ENCODE peak calls at places on chromosomes 1 and 21, in six cellular contexts. H, Z, P, L, D and E are unnamed samples.

GRCh38 chr21:46078984-46079356 is 18.9 kb upstream of the COL6A2 start:
- DNase-seq in L (no peak), H (no peak), D (no peak), Z (no peak), P (no peak), E (no peak)

GRCh38 chr1:30476476-30476875 is 246.9 kb downstream of the MATN1 start:
- DNase-seq in D (no peak), P (no peak), L (no peak), H (no peak), Z (no peak), E (no peak)

GRCh38 chr1:209057901-209058300 is 525.6 kb upstream of the CAMK1G start:
- DNase-seq in Z (no peak), P (no peak), H (no peak), D (no peak), L (no peak), E (no peak)

GRCh38 chr1:71228236-71228635 is 147.4 kb upstream of the ZRANB2 start:
- DNase-seq in H (no peak), L (no peak), Z (no peak), D (no peak), P (no peak), E (no peak)

GRCh38 chr1:151386002-151386401 is 13.4 kb upstream of the PSMB4 start:
- DNase-seq in P (no peak), D (no peak), Z (no peak), L (no peak), H (no peak), E (no peak)

GRCh38 chr1:59635057-59635456 is 179.7 kb upstream of the HOOK1 start:
- DNase-seq in P (no peak), H (no peak), D (no peak), L (no peak), Z (peak), E (no peak)

GRCh38 chr1:89873757-89874156 is 52.9 kb downstream of the LRRC8D start:
- DNase-seq in D (no peak), Z (peak), L (no peak), H (peak), P (no peak), E (no peak)

GRCh38 chr1:87329051-87329755 is 523 bp downstream of the LMO4 start:
- DNase-seq in L (no peak), H (no peak), P (peak), D (peak), Z (peak), E (peak)

GRCh38 chr1:32883973-32884372 is 2.3 kb upstream of the HPCA start:
- DNase-seq in Z (no peak), H (no peak), P (no peak), L (no peak), D (no peak), E (no peak)

GRCh38 chr1:230142608-230143209 is 75.7 kb downstream of the GALNT2 start:
- DNase-seq in Z (no peak), D (no peak), L (no peak), P (no peak), H (no peak), E (no peak)

GRCh38 chr1:19825298-19825697 is 10.2 kb upstream of the RNF186 start:
- DNase-seq in Z (no peak), P (no peak), L (no peak), H (no peak), D (peak), E (no peak)

GRCh38 chr21:32412162-32412997 is at the start of gene EVA1C:
- DNase-seq in Z (peak), L (no peak), H (peak), P (no peak), D (no peak), E (peak)

GRCh38 chr1:77040817-77041216 is 173.5 kb downstream of the ST6GALNAC5 start:
- DNase-seq in Z (no peak), D (no peak), P (no peak), L (no peak), H (no peak), E (no peak)

GRCh38 chr1:171877711-171878110 is 36.4 kb downstream of the DNM3 start:
- DNase-seq in L (no peak), Z (no peak), H (no peak), D (no peak), P (no peak), E (no peak)

GRCh38 chr1:113545210-113545609 is 154.9 kb downstream of the MAGI3 start:
- DNase-seq in D (no peak), P (no peak), L (no peak), Z (no peak), H (no peak), E (no peak)

GRCh38 chr1:27070390-27071048 is 57.9 kb upstream of the TENT5B start:
- DNase-seq in Z (no peak), P (peak), L (no peak), H (no peak), D (no peak), E (no peak)

GRCh38 chr1:203638914-203639313 is 12.3 kb downstream of the ATP2B4 start:
- DNase-seq in Z (no peak), D (no peak), H (no peak), P (peak), L (no peak), E (no peak)

GRCh38 chr1:153680120-153680403 is 1.6 kb downstream of the NPR1 start:
- DNase-seq in L (no peak), D (no peak), Z (no peak), H (no peak), P (no peak), E (no peak)

GRCh38 chr1:184419734-184420161 is 32.9 kb downstream of the C1orf21 start:
- DNase-seq in H (peak), Z (peak), D (no peak), L (no peak), P (no peak), E (no peak)

GRCh38 chr1:44947774-44948311 is 38.6 kb downstream of the EIF2B3 start:
- DNase-seq in H (no peak), L (no peak), P (no peak), D (peak), Z (no peak), E (no peak)

GRCh38 chr1:25031966-25032667 is 102.0 kb upstream of the RUNX3 start:
- DNase-seq in H (peak), P (no peak), L (peak), D (no peak), Z (peak), E (no peak)

GRCh38 chr21:44801468-44802395 is at the start of gene UBE2G2:
- DNase-seq in L (no peak), Z (peak), D (peak), P (peak), H (peak), E (peak)

GRCh38 chr1:20279507-20279906 is 11.2 kb upstream of the VWA5B1 start:
- DNase-seq in H (peak), L (no peak), D (no peak), P (no peak), Z (peak), E (no peak)

GRCh38 chr1:202671388-202671787 is 38.9 kb downstream of the SYT2 start:
- DNase-seq in P (no peak), Z (no peak), D (no peak), H (no peak), L (no peak), E (no peak)

GRCh38 chr1:220879509-220880366 is 495 bp downstream of the HLX start:
- DNase-seq in L (no peak), H (peak), D (no peak), P (peak), Z (peak), E (peak)

GRCh38 chr21:17769049-17769845 is 49.9 kb downstream of the C21orf91 start:
- DNase-seq in D (no peak), P (no peak), Z (no peak), H (no peak), L (no peak), E (no peak)

GRCh38 chr1:219518168-219518905 is 94.6 kb downstream of the ZC3H11B start:
- DNase-seq in D (no peak), Z (peak), H (peak), P (no peak), L (no peak), E (no peak)

GRCh38 chr1:181718034-181718433 is 234.7 kb downstream of the CACNA1E start:
- DNase-seq in P (peak), D (no peak), H (no peak), Z (no peak), L (no peak), E (no peak)

GRCh38 chr1:172960454-172961208 is 90.1 kb downstream of the TNFSF18 start:
- DNase-seq in Z (peak), H (no peak), P (no peak), D (no peak), L (no peak), E (no peak)

GRCh38 chr1:161185282-161185682 is 8.0 kb upstream of the B4GALT3 start:
- DNase-seq in P (peak), Z (peak), H (no peak), D (no peak), L (peak), E (no peak)

GRCh38 chr1:9427388-9427787 is 111.9 kb upstream of the SLC25A33 start:
- DNase-seq in L (no peak), D (no peak), H (no peak), P (no peak), Z (no peak), E (no peak)

GRCh38 chr1:189904509-189904908 is 573.2 kb downstream of the BRINP3 start:
- DNase-seq in D (no peak), P (no peak), Z (no peak), H (no peak), L (no peak), E (no peak)

GRCh38 chr21:36813071-36813470 is 114.2 kb downstream of the SIM2 start:
- DNase-seq in P (no peak), H (no peak), L (no peak), D (no peak), Z (no peak), E (no peak)

GRCh38 chr1:232837085-232837484 is 31.9 kb downstream of the MAP10 start:
- DNase-seq in P (no peak), Z (peak), L (no peak), D (no peak), H (peak), E (no peak)

GRCh38 chr1:8902765-8903164 is 24.3 kb upstream of the ENO1 start:
- DNase-seq in H (peak), D (no peak), Z (peak), L (no peak), P (peak), E (no peak)

GRCh38 chr21:44742418-44743153 is 31.2 kb upstream of the TSPEAR start:
- DNase-seq in L (no peak), H (peak), P (peak), Z (peak), D (peak), E (no peak)

GRCh38 chr1:205365945-205366463 is 9.3 kb upstream of the KLHDC8A start:
- DNase-seq in L (no peak), P (no peak), D (peak), Z (no peak), H (no peak), E (no peak)

GRCh38 chr1:84603941-84604830 is 29.9 kb upstream of the CTBS start:
- DNase-seq in H (peak), L (no peak), P (peak), Z (peak), D (peak), E (peak)

DNA sequence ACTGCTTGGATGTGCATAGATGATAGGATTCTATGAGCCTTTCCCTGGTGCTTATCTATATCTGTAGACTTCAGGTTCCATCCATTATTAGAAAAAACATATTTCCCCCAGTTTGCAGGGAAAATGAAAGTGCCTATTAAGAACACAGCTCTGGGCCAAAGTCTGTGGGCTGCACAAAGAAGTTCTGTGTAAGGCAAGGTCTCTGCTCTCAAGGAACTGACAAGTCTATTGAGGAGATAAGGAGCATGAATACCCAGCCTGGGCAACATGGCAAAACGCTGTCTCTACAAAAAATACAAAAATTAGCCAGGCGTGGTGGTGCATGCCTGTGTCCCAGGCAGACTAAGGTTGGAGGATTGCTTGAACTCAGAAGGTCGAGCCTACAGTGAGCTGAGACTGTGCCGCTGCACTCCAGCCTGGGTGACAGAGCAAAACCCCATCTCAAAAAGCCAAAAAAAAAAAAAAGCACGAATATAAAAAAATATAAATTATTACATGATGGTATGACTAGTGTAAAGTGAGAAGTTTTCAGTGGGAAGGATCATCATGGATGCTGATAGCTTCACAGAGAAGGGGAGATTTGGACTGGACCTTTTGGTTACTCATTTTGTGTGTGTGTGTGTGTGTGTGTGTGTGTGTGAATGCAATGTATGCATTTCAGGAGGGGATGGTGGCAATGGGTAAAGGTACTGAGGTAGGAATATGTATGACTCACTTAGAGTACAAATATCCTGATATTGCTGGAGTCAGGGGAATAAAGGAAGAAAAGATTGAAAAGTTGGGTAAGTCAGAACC is 22.5 kb upstream of the SDE2 start:
- DNase-seq in P (no peak), L (no peak), H (no peak), Z (no peak), D (no peak), E (no peak)
- TF ChIP-seq BHLHE40 in P (no peak), L (no peak), H (no peak), Z (no peak), D (no peak), E (no peak)

GRCh38 chr1:55622071-55622470 is 406.9 kb upstream of the USP24 start:
- DNase-seq in D (no peak), L (no peak), P (no peak), Z (no peak), H (no peak), E (no peak)
- TF ChIP-seq BHLHE40 in D (no peak), L (no peak), P (no peak), Z (no peak), H (no peak), E (no peak)

DNA sequence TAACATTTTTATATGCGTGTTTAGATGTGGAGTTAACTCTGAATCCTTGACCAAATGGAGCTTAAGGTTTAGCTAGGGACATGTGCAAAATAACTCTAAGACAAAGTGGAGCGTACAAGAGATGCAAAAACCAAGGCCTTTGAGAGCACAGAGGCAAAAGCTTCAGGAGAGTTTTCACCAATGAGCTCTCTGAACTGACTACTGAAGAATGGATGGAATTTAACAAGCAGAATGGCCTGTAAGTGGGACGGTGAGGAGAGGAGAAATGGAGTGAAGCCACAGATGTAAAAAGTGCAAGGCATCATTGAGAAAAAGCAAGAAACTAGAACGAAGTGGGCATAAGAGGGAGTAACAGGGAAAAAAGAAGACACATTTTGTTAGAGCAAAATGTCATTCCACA is 260.0 kb downstream of the RGS7 start:
- DNase-seq in D (no peak), Z (no peak), L (no peak), P (no peak), H (no peak), E (no peak)
- TF ChIP-seq BHLHE40 in D (no peak), Z (no peak), L (no peak), P (no peak), H (no peak), E (no peak)

GRCh38 chr21:26877015-26877414 is 31.8 kb upstream of the ADAMTS1 start:
- DNase-seq in P (no peak), H (no peak), L (no peak), D (no peak), Z (no peak), E (no peak)
- TF ChIP-seq BHLHE40 in P (no peak), H (no peak), L (no peak), D (no peak), Z (no peak), E (no peak)

DNA sequence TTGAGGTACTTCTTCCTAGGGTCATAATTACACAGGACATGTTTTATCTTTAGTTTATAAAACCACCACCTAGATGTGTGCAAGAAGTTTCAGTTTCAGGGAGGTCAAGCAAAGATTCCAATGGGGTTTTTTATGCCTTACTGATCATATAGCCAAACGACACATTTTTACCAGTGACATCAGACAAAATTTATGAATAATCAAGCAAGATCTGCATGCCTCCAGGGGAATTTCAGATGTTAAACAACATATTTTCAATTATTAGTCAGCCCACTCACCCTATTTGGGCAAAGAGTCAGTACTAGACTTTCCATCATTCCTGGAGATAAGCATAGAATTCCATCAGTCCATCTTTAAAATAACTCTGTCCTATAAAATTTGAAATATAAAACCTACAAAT is 867.4 kb downstream of the KCNT2 start:
- DNase-seq in H (no peak), P (no peak), L (no peak), D (no peak), Z (peak), E (no peak)
- TF ChIP-seq BHLHE40 in H (no peak), P (no peak), L (no peak), D (no peak), Z (no peak), E (no peak)

GRCh38 chr1:191530928-191531327 is 627.3 kb upstream of the RGS18 start:
- DNase-seq in D (no peak), L (no peak), H (no peak), P (no peak), Z (no peak), E (no peak)

GRCh38 chr1:191533254-191533653 is 625.0 kb upstream of the RGS18 start:
- DNase-seq in L (no peak), D (no peak), P (no peak), Z (no peak), H (no peak), E (no peak)

DNA sequence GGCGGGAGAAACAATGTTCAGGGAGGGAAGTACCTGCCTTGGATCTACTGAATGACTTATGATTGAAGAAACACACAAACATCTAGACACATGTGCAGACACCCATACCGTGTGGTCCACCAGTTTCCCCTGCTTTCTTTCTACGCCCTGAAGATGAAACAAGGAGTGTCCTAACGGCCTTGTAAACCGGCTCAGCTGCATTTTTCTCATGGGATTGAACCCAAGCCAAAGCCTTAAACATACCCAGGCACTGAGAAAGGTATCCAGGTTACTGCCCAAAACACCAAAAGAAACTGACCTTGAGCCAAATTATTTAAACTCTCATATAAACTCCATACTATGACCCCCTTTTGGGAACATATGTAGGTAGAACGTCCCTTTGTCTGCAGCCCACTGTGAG is 630.0 kb upstream of the RGS18 start:
- DNase-seq in D (no peak), P (no peak), H (no peak), L (no peak), Z (no peak), E (no peak)
- TF ChIP-seq BHLHE40 in D (no peak), P (no peak), H (no peak), L (no peak), Z (no peak), E (no peak)